ENCODE peak calls at places on chromosomes 5 and 9, in four cellular contexts. One of them, this sample, is unnamed.
A peak's percentile ranks its signal among the peaks of the same experiment; 100 is the strongest.

GRCh38 chr9:33446507-33447403 is 638 bp downstream of the AQP3 start:
- DNase-seq in HepG2: peak; percentile 37
- DNase-seq in HEK293T: peak; percentile 37
- DNase-seq in GM12878: peak; percentile 79
- DNase-seq in this sample: peak; percentile 89

GRCh38 chr5:167664222-167664804 is 627.1 kb upstream of the WWC1 start:
- DNase-seq in HEK293T: no peak
- DNase-seq in GM12878: peak; percentile 15
- DNase-seq in HepG2: no peak
- DNase-seq in this sample: no peak

GRCh38 chr5:132790201-132790870 is 13.3 kb upstream of the SEPTIN8 start:
- DNase-seq in HepG2: no peak
- DNase-seq in HEK293T: no peak
- DNase-seq in GM12878: no peak
- DNase-seq in this sample: no peak

GRCh38 chr5:37988454-37989046 is 148.7 kb upstream of the GDNF start:
- DNase-seq in HepG2: peak; percentile 86
- DNase-seq in GM12878: no peak
- DNase-seq in HEK293T: no peak
- DNase-seq in this sample: no peak

GRCh38 chr9:79256691-79257213 is 315.0 kb upstream of the TLE4 start:
- DNase-seq in HepG2: no peak
- DNase-seq in HEK293T: peak; percentile 98
- DNase-seq in GM12878: no peak
- DNase-seq in this sample: no peak

GRCh38 chr9:133693703-133694529 is 44.2 kb downstream of the SARDH start:
- DNase-seq in HEK293T: no peak
- DNase-seq in HepG2: no peak
- DNase-seq in GM12878: no peak
- DNase-seq in this sample: no peak

GRCh38 chr9:109861499-109861898 is 81.5 kb downstream of the PALM2AKAP2 start:
- DNase-seq in GM12878: no peak
- DNase-seq in HepG2: no peak
- DNase-seq in HEK293T: no peak
- DNase-seq in this sample: no peak

GRCh38 chr9:125472926-125473701 is 211.5 kb downstream of the GAPVD1 start:
- DNase-seq in HEK293T: peak; percentile 69
- DNase-seq in HepG2: peak; percentile 76
- DNase-seq in GM12878: no peak
- DNase-seq in this sample: peak; percentile 91

GRCh38 chr5:131661931-131662330 is 26.9 kb upstream of the RAPGEF6 start:
- DNase-seq in GM12878: no peak
- DNase-seq in HEK293T: no peak
- DNase-seq in HepG2: no peak
- DNase-seq in this sample: no peak

GRCh38 chr9:35079041-35079425 is 709 bp downstream of the FANCG start:
- DNase-seq in HEK293T: no peak
- DNase-seq in GM12878: no peak
- DNase-seq in HepG2: no peak
- DNase-seq in this sample: no peak
- TF ChIP-seq FOXK2 in HEK293T: no peak
- TF ChIP-seq FOXK2 in GM12878: no peak
- TF ChIP-seq FOXK2 in HepG2: no peak
- TF ChIP-seq FOXK2 in this sample: no peak

DNA sequence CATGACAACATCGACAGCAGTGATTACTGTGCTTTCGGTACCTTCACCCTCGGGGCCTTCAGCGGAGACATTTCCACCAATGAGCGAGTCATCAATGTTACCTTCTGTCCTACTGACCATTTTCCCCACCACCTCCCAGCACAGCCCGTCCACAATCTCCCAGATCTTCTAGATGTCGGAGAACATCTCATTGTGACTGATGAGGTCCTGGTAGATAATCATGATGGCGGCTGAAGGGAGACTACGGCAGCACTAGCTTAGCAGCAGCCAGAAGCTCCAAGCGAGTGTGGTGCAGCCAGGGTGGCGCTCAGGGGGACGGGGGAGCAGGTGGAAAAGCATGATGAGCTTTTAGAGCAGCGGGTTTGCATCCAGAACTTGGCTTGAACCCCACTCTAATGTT is 379.0 kb downstream of the TLR4 start:
- DNase-seq in GM12878: no peak
- DNase-seq in HepG2: no peak
- DNase-seq in HEK293T: no peak
- DNase-seq in this sample: no peak
- TF ChIP-seq FOXK2 in GM12878: no peak
- TF ChIP-seq FOXK2 in HepG2: no peak
- TF ChIP-seq FOXK2 in HEK293T: no peak
- TF ChIP-seq FOXK2 in this sample: no peak

GRCh38 chr9:78021692-78022091 is 9.9 kb downstream of the GNAQ start:
- DNase-seq in HepG2: no peak
- DNase-seq in GM12878: no peak
- DNase-seq in HEK293T: no peak
- DNase-seq in this sample: peak; percentile 16
- TF ChIP-seq FOXK2 in HepG2: no peak
- TF ChIP-seq FOXK2 in GM12878: no peak
- TF ChIP-seq FOXK2 in HEK293T: no peak
- TF ChIP-seq FOXK2 in this sample: no peak

GRCh38 chr5:137090151-137090550 is 409.0 kb downstream of the SPOCK1 start:
- DNase-seq in HEK293T: no peak
- DNase-seq in GM12878: no peak
- DNase-seq in HepG2: no peak
- DNase-seq in this sample: no peak
- TF ChIP-seq FOXK2 in HEK293T: no peak
- TF ChIP-seq FOXK2 in GM12878: no peak
- TF ChIP-seq FOXK2 in HepG2: no peak
- TF ChIP-seq FOXK2 in this sample: no peak

GRCh38 chr5:153960269-153961215 is 78.2 kb downstream of the FAM114A2 start:
- DNase-seq in HepG2: no peak
- DNase-seq in HEK293T: no peak
- DNase-seq in GM12878: no peak
- DNase-seq in this sample: no peak
- TF ChIP-seq FOXK2 in HepG2: no peak
- TF ChIP-seq FOXK2 in HEK293T: no peak
- TF ChIP-seq FOXK2 in GM12878: no peak
- TF ChIP-seq FOXK2 in this sample: no peak

GRCh38 chr5:111928501-111928900 is 171.5 kb upstream of the NREP start:
- DNase-seq in HepG2: no peak
- DNase-seq in HEK293T: no peak
- DNase-seq in GM12878: no peak
- DNase-seq in this sample: no peak
- TF ChIP-seq FOXK2 in HepG2: no peak
- TF ChIP-seq FOXK2 in HEK293T: no peak
- TF ChIP-seq FOXK2 in GM12878: no peak
- TF ChIP-seq FOXK2 in this sample: no peak

DNA sequence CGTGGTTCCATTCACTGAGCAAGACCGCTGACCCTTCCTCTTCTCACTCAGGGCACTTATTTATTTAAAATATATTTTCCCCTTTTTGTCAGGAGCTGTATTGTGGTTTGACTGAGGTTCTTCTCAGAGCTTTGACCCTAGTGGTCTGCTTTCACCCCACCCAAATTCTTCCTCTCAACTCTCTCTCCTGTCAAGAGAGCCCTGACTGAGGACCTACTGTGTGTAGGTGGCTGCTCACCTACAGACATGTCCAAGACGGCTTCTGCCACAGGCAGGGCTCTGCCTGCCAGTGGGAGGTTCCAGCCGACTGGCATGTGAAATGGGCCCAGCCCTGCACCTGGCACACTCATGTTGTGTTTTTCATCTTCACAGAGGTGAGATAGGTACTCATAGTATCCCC is 5.2 kb downstream of the DCANP1 start:
- DNase-seq in HepG2: no peak
- DNase-seq in GM12878: no peak
- DNase-seq in HEK293T: no peak
- DNase-seq in this sample: no peak
- TF ChIP-seq FOXK2 in HepG2: no peak
- TF ChIP-seq FOXK2 in GM12878: no peak
- TF ChIP-seq FOXK2 in HEK293T: no peak
- TF ChIP-seq FOXK2 in this sample: no peak

GRCh38 chr5:137214446-137215189 is 284.5 kb downstream of the SPOCK1 start:
- DNase-seq in HepG2: peak; percentile 32
- DNase-seq in GM12878: no peak
- DNase-seq in HEK293T: no peak
- DNase-seq in this sample: no peak

GRCh38 chr5:137215261-137215660 is 283.9 kb downstream of the SPOCK1 start:
- DNase-seq in GM12878: no peak
- DNase-seq in HepG2: no peak
- DNase-seq in HEK293T: no peak
- DNase-seq in this sample: no peak

GRCh38 chr5:137215780-137216179 is 283.3 kb downstream of the SPOCK1 start:
- DNase-seq in HepG2: peak; percentile 82
- DNase-seq in GM12878: no peak
- DNase-seq in HEK293T: no peak
- DNase-seq in this sample: no peak

GRCh38 chr5:137209232-137209810 is 289.8 kb downstream of the SPOCK1 start:
- DNase-seq in HEK293T: no peak
- DNase-seq in GM12878: no peak
- DNase-seq in HepG2: no peak
- DNase-seq in this sample: no peak

DNA sequence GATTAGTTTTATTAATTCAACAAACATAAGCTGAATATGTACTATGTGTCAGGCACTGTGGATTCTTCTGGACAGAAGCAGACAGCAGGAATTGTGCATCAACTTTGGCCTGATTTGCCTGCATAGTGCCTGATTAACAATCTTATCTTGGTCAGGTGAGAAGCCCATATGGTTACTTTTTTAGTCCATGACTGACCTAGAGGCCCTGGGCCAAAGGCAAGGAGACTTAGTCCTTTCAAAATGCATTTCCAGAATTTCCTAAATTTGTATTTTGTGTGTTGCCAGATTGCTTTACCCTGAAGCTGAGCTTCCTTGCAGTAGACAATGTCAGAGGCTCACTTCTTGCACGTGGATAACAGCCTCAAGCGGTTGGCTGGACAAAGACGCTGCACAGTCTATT is 286.7 kb downstream of the SPOCK1 start:
- DNase-seq in HepG2: no peak
- DNase-seq in HEK293T: no peak
- DNase-seq in GM12878: no peak
- DNase-seq in this sample: no peak
- TF ChIP-seq FOXK2 in HepG2: no peak
- TF ChIP-seq FOXK2 in HEK293T: no peak
- TF ChIP-seq FOXK2 in GM12878: no peak
- TF ChIP-seq FOXK2 in this sample: no peak